ENCODE peak calls at places on chromosomes 13 and 19, in eight cellular contexts. I is substantia nigra; B is CD8-positive, alpha-beta T cell; H is CD4-positive, alpha-beta T cell; X is T-helper 2 cell; M is transverse colon; A is stimulated activated naive CD8-positive, alpha-beta T cell treated with anti-CD3 and anti-CD28 coated beads, Interleukin-15, Interleukin-2, amounts not matched to agents 100 U/mL and 50 U/mL, for 24 hours; Z is colonic mucosa. Y is an unnamed sample.

GRCh38 chr19:13241321-13242104 is 91.3 kb downstream of the IER2 start:
- DNase-seq in I (no peak), M (no peak), B (peak), H (no peak), Z (no peak), X (no peak), A (peak), Y (no peak)

GRCh38 chr19:13215572-13216380 is 65.6 kb downstream of the IER2 start:
- DNase-seq in I (no peak), H (no peak), A (peak), Z (no peak), X (peak), B (no peak), M (no peak), Y (no peak)

GRCh38 chr13:58080806-58081205 is 449.3 kb downstream of the PCDH17 start:
- DNase-seq in X (no peak), H (no peak), A (no peak), M (no peak), B (no peak), Z (no peak), I (no peak), Y (no peak)

GRCh38 chr13:99308481-99309087 is 1.4 kb upstream of the GPR183 start:
- DNase-seq in A (no peak), B (no peak), X (no peak), M (no peak), Z (no peak), I (no peak), H (no peak), Y (no peak)

GRCh38 chr13:38042771-38043170 is 173.2 kb upstream of the TRPC4 start:
- DNase-seq in B (no peak), M (no peak), Z (no peak), H (no peak), I (no peak), X (no peak), A (no peak), Y (no peak)

GRCh38 chr19:2582984-2583956 is 107.3 kb downstream of the GADD45B start:
- DNase-seq in M (no peak), H (no peak), X (no peak), Z (no peak), I (no peak), B (no peak), A (no peak), Y (no peak)

GRCh38 chr19:42322305-42322704 is 3.1 kb upstream of the MEGF8 start:
- DNase-seq in A (no peak), M (no peak), I (no peak), X (no peak), Z (no peak), B (no peak), H (no peak), Y (no peak)

GRCh38 chr19:17719730-17720486 is 628 bp downstream of the MAP1S start:
- DNase-seq in Z (peak), X (no peak), A (peak), M (peak), B (peak), H (no peak), I (no peak), Y (no peak)

GRCh38 chr13:66835040-66835628 is 395.0 kb downstream of the PCDH9 start:
- DNase-seq in M (peak), Z (peak), A (no peak), I (peak), X (no peak), H (no peak), B (no peak), Y (no peak)

GRCh38 chr19:2343289-2343982 is 15.0 kb downstream of the SPPL2B start:
- DNase-seq in B (no peak), M (no peak), H (no peak), I (no peak), A (no peak), Z (no peak), X (no peak), Y (no peak)

GRCh38 chr19:50512112-50512998 is 1.4 kb downstream of the ASPDH start:
- DNase-seq in Z (no peak), B (no peak), A (no peak), H (no peak), I (no peak), M (no peak), X (no peak), Y (no peak)

GRCh38 chr19:41753159-41753558 is 2.2 kb upstream of the CEACAM6 start:
- DNase-seq in M (peak), X (peak), B (peak), H (peak), Z (peak), A (peak), I (no peak), Y (peak)

GRCh38 chr13:67867206-67867605 is 637.1 kb upstream of the PCDH9 start:
- DNase-seq in B (no peak), Z (no peak), H (no peak), M (no peak), I (no peak), X (no peak), A (no peak), Y (no peak)

GRCh38 chr13:46071590-46072249 is 19.2 kb upstream of the ZC3H13 start:
- DNase-seq in M (no peak), A (no peak), I (no peak), H (no peak), B (no peak), Z (no peak), X (no peak), Y (peak)

GRCh38 chr19:45600340-45600885 is 1.6 kb downstream of the GPR4 start:
- DNase-seq in B (no peak), M (no peak), Z (no peak), X (no peak), A (no peak), I (no peak), H (no peak), Y (no peak)

GRCh38 chr19:5011476-5012238 is 42.7 kb downstream of the KDM4B start:
- DNase-seq in I (no peak), H (no peak), M (no peak), X (no peak), A (no peak), Z (no peak), B (no peak), Y (no peak)

GRCh38 chr13:25292301-25292700 is 5.0 kb upstream of the MTMR6 start:
- DNase-seq in I (no peak), A (no peak), H (no peak), M (no peak), Z (peak), B (no peak), X (no peak), Y (peak)

GRCh38 chr19:51025809-51026553 is 435 bp downstream of the KLK11 start:
- DNase-seq in M (no peak), I (no peak), A (no peak), Z (no peak), B (no peak), H (no peak), X (no peak), Y (no peak)

GRCh38 chr19:4375620-4376228 is 24.6 kb downstream of the SH3GL1 start:
- DNase-seq in M (peak), A (peak), I (no peak), B (no peak), H (no peak), X (no peak), Z (no peak), Y (peak)

GRCh38 chr13:108276060-108276459 is 6.5 kb downstream of the TNFSF13B start:
- DNase-seq in A (no peak), M (no peak), X (no peak), H (no peak), Z (peak), B (no peak), I (no peak), Y (no peak)

GRCh38 chr19:44611812-44612295 is 1.5 kb upstream of the IGSF23 start:
- DNase-seq in H (no peak), M (no peak), I (no peak), Z (no peak), B (no peak), X (no peak), A (no peak), Y (no peak)

GRCh38 chr19:15234525-15235130 is 2.4 kb upstream of the EPHX3 start:
- DNase-seq in M (no peak), B (no peak), X (no peak), Z (no peak), A (no peak), I (no peak), H (no peak), Y (no peak)

GRCh38 chr19:53789708-53790678 is 34.1 kb downstream of the NLRP12 start:
- DNase-seq in B (no peak), H (no peak), A (no peak), M (no peak), Z (no peak), I (no peak), X (no peak), Y (no peak)

GRCh38 chr19:30107351-30107750 is 165.3 kb downstream of the URI1 start:
- DNase-seq in Z (no peak), X (no peak), B (no peak), M (no peak), I (no peak), H (no peak), A (no peak), Y (no peak)

GRCh38 chr19:2123682-2124387 is 27.1 kb downstream of the IZUMO4 start:
- DNase-seq in B (peak), H (no peak), M (no peak), I (no peak), X (no peak), A (peak), Z (no peak), Y (peak)

GRCh38 chr13:100881291-100881864 is 206.8 kb upstream of the TMTC4 start:
- DNase-seq in I (no peak), M (no peak), B (no peak), Z (no peak), A (no peak), X (no peak), H (no peak), Y (no peak)

GRCh38 chr13:25286308-25286968 is 850 bp downstream of the MTMR6 start:
- DNase-seq in H (peak), Z (peak), I (no peak), A (peak), M (peak), X (peak), B (peak), Y (no peak)

GRCh38 chr19:13978306-13978705 is 26.0 kb downstream of the DCAF15 start:
- DNase-seq in X (no peak), M (peak), H (no peak), I (no peak), B (peak), Z (peak), A (peak), Y (peak)

Y was measured in Kasumi-1.